ENCODE peak calls at places on chromosome 10, in ten cellular contexts. N, J, C, H, E, X, B, M, W and O are unnamed samples.

GRCh38 chr10:110429301-110429700 is 68.4 kb upstream of the DUSP5 start:
- DNase-seq in N (no peak), J (no peak), C (no peak), H (no peak), E (no peak), X (no peak), B (peak; percentile 25), M (no peak), W (no peak), O (no peak)

GRCh38 chr10:72730462-72730861 is 38.5 kb downstream of the MCU start:
- DNase-seq in N (no peak), J (no peak), C (no peak), H (no peak), E (no peak), X (no peak), B (no peak), M (no peak), W (peak; percentile 35), O (no peak)

GRCh38 chr10:69685802-69686585 is 55.9 kb downstream of the FAM241B start:
- DNase-seq in N (no peak), J (no peak), C (peak; percentile 13), H (no peak), E (peak; percentile 29), X (peak; percentile 8), B (peak; percentile 66), M (no peak), W (peak; percentile 32), O (peak; percentile 90)

GRCh38 chr10:2994562-2994961 is 72.8 kb upstream of the PFKP start:
- DNase-seq in N (no peak), J (peak; percentile 75), C (no peak), H (no peak), E (no peak), X (peak; percentile 41), B (no peak), M (no peak), W (peak; percentile 86), O (no peak)

GRCh38 chr10:104277785-104278184 is 8.8 kb downstream of the GSTO2 start:
- DNase-seq in N (no peak), J (no peak), C (peak; percentile 76), H (no peak), E (no peak), X (no peak), B (no peak), M (no peak), W (no peak), O (no peak)

GRCh38 chr10:122044045-122044661 is 55.2 kb downstream of the TACC2 start:
- DNase-seq in N (no peak), J (no peak), C (no peak), H (no peak), E (no peak), X (peak; percentile 35), B (no peak), M (no peak), W (no peak), O (no peak)

GRCh38 chr10:129909080-129909479 is 55.0 kb downstream of the EBF3 start:
- DNase-seq in N (no peak), J (no peak), C (no peak), H (no peak), E (no peak), X (no peak), B (no peak), M (no peak), W (no peak), O (no peak)

GRCh38 chr10:22803201-22803895 is 89.0 kb upstream of the PIP4K2A start:
- DNase-seq in N (no peak), J (peak; percentile 45), C (no peak), H (no peak), E (no peak), X (peak; percentile 67), B (no peak), M (no peak), W (peak; percentile 76), O (no peak)

GRCh38 chr10:93703066-93703465 is 674 bp upstream of the FRA10AC1 start:
- DNase-seq in N (no peak), J (no peak), C (peak; percentile 15), H (no peak), E (no peak), X (no peak), B (no peak), M (no peak), W (peak; percentile 2), O (no peak)

GRCh38 chr10:132431537-132432175 is 34.7 kb downstream of the PWWP2B start:
- DNase-seq in N (no peak), J (no peak), C (no peak), H (no peak), E (no peak), X (no peak), B (no peak), M (no peak), W (no peak), O (no peak)

GRCh38 chr10:101782811-101783735 is at the start of gene NPM3:
- DNase-seq in N (peak; percentile 87), J (peak; percentile 16), C (peak; percentile 92), H (peak; percentile 59), E (peak; percentile 90), X (peak; percentile 81), B (peak; percentile 89), M (peak; percentile 80), W (peak; percentile 55), O (peak; percentile 93)
- TF ChIP-seq CTCF in N (no peak), J (no peak), C (no peak), H (no peak), E (no peak), X (no peak), B (no peak), M (no peak), W (no peak), O (no peak)

GRCh38 chr10:123455861-123456260 is 210.3 kb upstream of the GPR26 start:
- DNase-seq in N (no peak), J (no peak), C (no peak), H (no peak), E (no peak), X (no peak), B (no peak), M (no peak), W (no peak), O (no peak)

GRCh38 chr10:123449234-123449962 is 216.8 kb upstream of the GPR26 start:
- DNase-seq in N (no peak), J (no peak), C (no peak), H (no peak), E (no peak), X (no peak), B (no peak), M (no peak), W (no peak), O (no peak)

GRCh38 chr10:123454987-123455386 is 211.2 kb upstream of the GPR26 start:
- DNase-seq in N (no peak), J (no peak), C (no peak), H (no peak), E (no peak), X (no peak), B (no peak), M (no peak), W (no peak), O (no peak)

GRCh38 chr10:123451206-123451605 is 214.9 kb upstream of the GPR26 start:
- DNase-seq in N (no peak), J (no peak), C (no peak), H (no peak), E (no peak), X (no peak), B (no peak), M (no peak), W (no peak), O (no peak)

DNA sequence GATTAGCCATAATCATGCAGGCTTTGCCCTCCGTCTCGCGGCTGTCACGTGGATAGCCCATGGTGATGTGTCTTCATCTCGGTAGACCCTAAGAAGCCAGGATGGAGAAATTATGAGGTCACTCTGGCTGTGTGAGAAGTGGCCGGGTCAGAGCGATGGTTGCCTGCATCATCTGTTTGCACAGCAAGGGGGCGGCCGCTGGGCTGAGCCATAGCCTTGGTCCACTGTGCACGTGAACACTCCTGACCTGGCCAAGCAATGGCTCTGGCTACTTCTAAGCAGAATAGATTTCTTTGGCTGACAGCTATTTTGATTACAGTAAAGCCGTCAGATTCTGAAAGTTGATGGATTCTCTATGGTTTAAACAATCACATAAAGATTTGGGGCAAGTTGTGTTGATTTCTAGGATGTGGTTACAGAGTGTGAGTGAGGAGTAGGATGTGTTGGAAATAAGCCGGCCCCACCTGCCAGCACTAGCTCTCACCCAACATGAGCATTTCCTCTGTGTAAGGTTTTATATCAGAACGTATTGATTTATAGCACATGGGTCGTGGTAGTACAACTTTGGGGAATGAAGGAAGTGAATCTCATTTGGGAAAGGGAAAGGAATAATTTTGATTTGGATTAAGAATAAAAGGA is 214.4 kb upstream of the GPR26 start:
- DNase-seq in N (no peak), J (no peak), C (no peak), H (no peak), E (peak; percentile 43), X (no peak), B (no peak), M (no peak), W (no peak), O (no peak)
- TF ChIP-seq CTCF in N (no peak), J (no peak), C (no peak), H (peak; percentile 11), E (no peak), X (no peak), B (no peak), M (peak; percentile 26), W (no peak), O (no peak)

DNA sequence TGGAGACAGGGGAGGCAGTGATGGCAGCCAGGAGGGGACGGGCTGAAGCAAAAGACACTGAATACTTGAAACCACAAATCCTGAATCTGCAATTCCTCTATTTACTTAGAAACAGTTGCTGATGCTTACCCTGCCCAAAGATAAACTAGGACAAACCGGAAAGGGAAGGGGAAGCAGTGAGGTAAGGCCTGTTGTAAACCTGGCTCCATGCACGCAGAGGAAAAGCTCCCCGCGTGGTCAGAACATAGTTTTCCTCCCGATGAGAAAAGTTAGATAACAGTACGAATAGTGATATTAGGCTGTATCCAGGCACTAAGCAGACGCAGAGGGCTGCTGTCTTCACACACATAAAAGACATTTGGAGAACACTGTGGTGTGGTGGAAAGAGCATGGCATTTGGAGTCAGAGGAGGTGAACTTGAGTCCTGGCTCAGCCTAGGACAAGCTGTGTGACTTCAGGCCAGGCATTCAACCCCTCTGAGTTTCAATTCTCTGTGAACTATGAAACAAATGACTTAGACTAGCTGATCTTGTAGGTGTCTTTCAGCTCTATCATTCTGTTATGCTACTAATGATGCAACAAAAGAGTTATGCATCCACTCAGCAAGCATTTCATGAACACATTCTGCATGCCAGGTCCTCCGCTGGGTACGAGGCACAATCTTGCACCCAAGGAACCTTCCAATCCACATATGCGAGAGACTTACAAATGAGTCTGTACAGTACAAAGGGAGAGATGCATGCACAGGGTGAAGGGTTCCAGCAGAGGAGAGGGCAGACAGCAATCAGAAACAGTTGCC is 80.9 kb downstream of the SORBS1 start:
- DNase-seq in N (no peak), J (no peak), C (no peak), H (no peak), E (no peak), X (no peak), B (no peak), M (no peak), W (no peak), O (no peak)
- TF ChIP-seq CTCF in N (no peak), J (no peak), C (no peak), H (no peak), E (peak; percentile 20), X (no peak), B (no peak), M (no peak), W (no peak), O (no peak)

GRCh38 chr10:119611433-119611832 is 14.7 kb upstream of the TIAL1 start:
- DNase-seq in N (no peak), J (no peak), C (no peak), H (no peak), E (no peak), X (no peak), B (no peak), M (no peak), W (no peak), O (no peak)

GRCh38 chr10:119608316-119609155 is 11.8 kb upstream of the TIAL1 start:
- DNase-seq in N (no peak), J (no peak), C (peak; percentile 66), H (peak; percentile 54), E (no peak), X (peak; percentile 32), B (peak; percentile 72), M (peak; percentile 18), W (peak; percentile 8), O (peak; percentile 79)
- TF ChIP-seq CTCF in N (peak; percentile 52), J (peak; percentile 83), C (peak; percentile 24), H (peak; percentile 92), E (peak; percentile 58), X (peak; percentile 85), B (peak; percentile 69), M (peak; percentile 66), W (peak; percentile 65), O (peak; percentile 72)